ENCODE peak calls at places on chromosomes 12 and 14, in seven cellular contexts. T is HepG2, N is H9, R is neural progenitor cell, V is fibroblast of lung, J is GM23248, X is PC-9. Q is an unnamed sample. For H4K20me1, the result is how much of the 10 kb centered on the place peaks cover.

GRCh38 chr14:51607677-51608076 is 44.0 kb upstream of the FRMD6 start:
- DNase-seq in N (no peak), J (peak), T (no peak), X (no peak), V (peak), R (no peak), Q (no peak)

GRCh38 chr12:122834229-122834920 is 882 bp upstream of the HIP1R start:
- DNase-seq in T (peak), N (peak), R (peak), J (peak), X (peak), V (peak), Q (peak)

GRCh38 chr12:6221146-6221545 is 20.9 kb downstream of the CD9 start:
- DNase-seq in R (no peak), J (no peak), X (no peak), V (no peak), N (no peak), T (no peak), Q (no peak)

GRCh38 chr12:104258476-104259067 is 43.0 kb downstream of the TXNRD1 start:
- DNase-seq in N (no peak), X (no peak), J (no peak), V (no peak), T (no peak), R (no peak), Q (no peak)

GRCh38 chr12:76043377-76043776 is 11.8 kb upstream of the PHLDA1 start:
- DNase-seq in N (no peak), T (no peak), R (no peak), J (no peak), X (no peak), V (no peak), Q (no peak)

GRCh38 chr14:67668559-67668958 is 5.9 kb downstream of the VTI1B start:
- DNase-seq in X (no peak), J (no peak), N (no peak), T (no peak), R (no peak), V (no peak), Q (no peak)

GRCh38 chr14:86003998-86004397 is 474.1 kb downstream of the FLRT2 start:
- DNase-seq in N (no peak), R (no peak), J (peak), X (no peak), V (peak), T (peak), Q (peak)

GRCh38 chr14:104866451-104867370 is 1.6 kb downstream of the CEP170B start:
- DNase-seq in V (no peak), N (no peak), R (peak), X (no peak), T (no peak), J (peak), Q (peak)

GRCh38 chr12:15546102-15546701 is 223.9 kb downstream of the PTPRO start:
- DNase-seq in N (no peak), T (no peak), V (no peak), X (no peak), J (no peak), R (no peak), Q (no peak)

GRCh38 chr12:89920866-89921265 is 212.2 kb upstream of the ATP2B1 start:
- DNase-seq in V (no peak), X (no peak), T (no peak), N (no peak), R (no peak), J (no peak), Q (peak)

GRCh38 chr12:130444081-130444480 is 106.4 kb downstream of the PIWIL1 start:
- DNase-seq in V (no peak), T (no peak), R (no peak), X (no peak), J (no peak), N (no peak), Q (no peak)

GRCh38 chr14:99604766-99605298 is 825 bp upstream of the CCDC85C start:
- DNase-seq in X (no peak), T (no peak), V (peak), N (no peak), J (peak), R (peak), Q (peak)

GRCh38 chr14:77148510-77149231 is 7.1 kb upstream of the ZDHHC22 start:
- DNase-seq in N (peak), V (no peak), X (no peak), T (no peak), J (no peak), R (no peak), Q (no peak)

GRCh38 chr12:32891956-32892355 is 4.6 kb downstream of the PKP2 start:
- DNase-seq in N (peak), J (peak), X (peak), R (peak), T (peak), V (peak), Q (peak)

GRCh38 chr12:74021937-74022336 is 515.7 kb upstream of the ATXN7L3B start:
- DNase-seq in N (peak), T (peak), J (peak), V (peak), X (peak), R (peak), Q (no peak)

GRCh38 chr12:989751-990278 is 1.2 kb upstream of the ERC1 start:
- DNase-seq in J (peak), N (no peak), T (peak), X (no peak), R (peak), V (peak), Q (peak)

GRCh38 chr12:54398995-54399793 is 14.7 kb upstream of the ZNF385A start:
- DNase-seq in R (peak), V (peak), N (peak), J (peak), T (peak), X (peak), Q (peak)

GRCh38 chr12:54409267-54409666 is 9.8 kb downstream of the ITGA5 start:
- DNase-seq in X (peak), N (no peak), J (no peak), T (no peak), V (no peak), R (no peak), Q (peak)

GRCh38 chr12:124517260-124518050 is 50.0 kb downstream of the NCOR2 start:
- DNase-seq in J (peak), N (no peak), R (no peak), T (no peak), X (no peak), V (peak), Q (peak)
- H4K20me1 ChIP-seq in J (under half), N (under half), R (half or more), T (under half), X (under half), V (under half), Q (half or more)

GRCh38 chr12:100553851-100554404 is 19.6 kb upstream of the GAS2L3 start:
- DNase-seq in J (peak), N (no peak), T (peak), X (no peak), R (peak), V (peak), Q (no peak)

GRCh38 chr12:100555722-100556121 is 17.8 kb upstream of the GAS2L3 start:
- DNase-seq in T (peak), X (no peak), V (no peak), R (no peak), J (peak), N (no peak), Q (no peak)

GRCh38 chr12:100554608-100555077 is 18.8 kb upstream of the GAS2L3 start:
- DNase-seq in R (peak), J (peak), X (peak), V (peak), N (peak), T (peak), Q (peak)

GRCh38 chr12:100557357-100557756 is 16.1 kb upstream of the GAS2L3 start:
- DNase-seq in X (no peak), R (no peak), V (no peak), N (no peak), J (no peak), T (no peak), Q (no peak)
- H3K4me2 ChIP-seq in X (no peak), R (no peak), V (no peak), N (no peak), J (no peak), T (no peak), Q (no peak)

GRCh38 chr12:120833849-120834248 is 70.3 kb downstream of the SPPL3 start:
- DNase-seq in V (peak), R (no peak), J (peak), T (no peak), N (no peak), X (no peak), Q (no peak)

GRCh38 chr12:120826335-120826734 is 77.8 kb downstream of the SPPL3 start:
- DNase-seq in X (no peak), R (no peak), J (no peak), N (no peak), V (no peak), T (no peak), Q (no peak)

GRCh38 chr12:120832712-120833111 is 71.4 kb downstream of the SPPL3 start:
- DNase-seq in R (no peak), V (no peak), N (no peak), J (no peak), T (no peak), X (no peak), Q (no peak)

GRCh38 chr12:120831648-120832267 is 72.4 kb downstream of the SPPL3 start:
- DNase-seq in J (no peak), X (no peak), R (no peak), V (peak), T (no peak), N (no peak), Q (no peak)

GRCh38 chr12:120830052-120830940 is 73.9 kb downstream of the SPPL3 start:
- DNase-seq in J (peak), T (peak), X (no peak), N (no peak), V (no peak), R (no peak), Q (no peak)
- H4K20me1 ChIP-seq in J (under half), T (under half), X (under half), N (under half), V (under half), R (under half), Q (under half)

DNA sequence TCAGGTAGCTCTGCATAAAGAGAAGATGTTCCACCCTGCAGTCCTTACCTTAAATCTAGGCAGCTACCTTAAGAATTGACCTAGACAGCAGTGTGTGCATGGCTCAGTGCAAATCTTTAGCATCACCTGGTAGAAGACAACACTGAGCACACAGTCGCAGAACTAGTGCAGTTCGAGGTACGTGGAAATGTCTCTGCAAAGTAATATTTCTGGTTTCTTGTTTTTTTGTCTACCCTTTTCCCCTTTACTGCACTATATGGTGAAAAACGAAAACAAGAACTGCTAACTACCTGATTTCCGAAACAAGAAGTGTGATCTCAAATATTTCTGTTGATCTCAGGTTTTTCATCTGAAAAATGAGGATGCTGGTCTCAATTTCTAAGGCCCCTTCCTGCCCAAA is 82.5 kb downstream of the ETV6 start:
- DNase-seq in X (no peak), V (no peak), J (no peak), R (no peak), N (no peak), T (no peak), Q (no peak)
- H3K4me2 ChIP-seq in X (peak), V (no peak), J (peak), R (no peak), N (no peak), T (no peak), Q (peak)

GRCh38 chr12:79895804-79896203 is 39.1 kb downstream of the PPP1R12A start:
- DNase-seq in J (no peak), X (no peak), R (no peak), V (no peak), T (no peak), N (no peak), Q (no peak)

GRCh38 chr12:79900199-79900598 is 34.7 kb downstream of the PPP1R12A start:
- DNase-seq in T (peak), N (no peak), V (no peak), X (no peak), R (no peak), J (no peak), Q (no peak)

GRCh38 chr12:79897617-79898016 is 37.3 kb downstream of the PPP1R12A start:
- DNase-seq in J (peak), N (no peak), T (peak), R (no peak), V (peak), X (peak), Q (peak)

GRCh38 chr12:79891506-79892162 is 43.3 kb downstream of the PPP1R12A start:
- DNase-seq in T (no peak), N (no peak), R (no peak), X (no peak), V (peak), J (peak), Q (no peak)

DNA sequence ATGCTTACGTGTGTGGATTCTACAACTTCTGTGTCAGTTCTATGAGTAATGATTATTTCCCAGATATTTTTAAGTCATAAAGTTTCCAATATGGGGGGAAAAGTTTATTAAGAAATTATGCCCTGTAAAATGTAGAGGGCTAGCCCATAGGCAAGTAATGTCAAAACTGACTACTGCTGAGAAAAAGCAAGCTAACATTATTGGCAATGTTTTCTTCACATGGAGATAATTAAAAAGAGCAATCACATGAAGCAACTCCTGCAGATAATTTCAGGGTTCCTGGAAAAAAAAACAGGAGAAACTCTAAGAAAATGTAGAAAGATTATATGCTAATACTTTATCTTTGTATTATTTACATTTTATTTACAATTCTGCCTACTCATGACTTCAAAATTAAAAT is 39.9 kb downstream of the PPP1R12A start:
- DNase-seq in N (no peak), R (no peak), V (no peak), J (peak), X (no peak), T (no peak), Q (no peak)
- H4K20me1 ChIP-seq in N (under half), R (under half), V (under half), J (under half), X (under half), T (under half), Q (under half)

GRCh38 chr14:100605706-100606686 is 18.8 kb upstream of the BEGAIN start:
- DNase-seq in V (peak), R (peak), X (no peak), T (no peak), J (peak), N (no peak), Q (peak)
- H3K4me2 ChIP-seq in V (no peak), R (no peak), X (no peak), T (no peak), J (no peak), N (no peak), Q (no peak)